ENCODE peak calls at places on chromosomes 5 and 9, in eight cellular contexts. D, V, R, B, Z, S, Y and C are unnamed samples.

GRCh38 chr9:11893331-11893730 is 799.9 kb upstream of the TYRP1 start:
- DNase-seq in V (no peak), Z (peak; percentile 7), S (no peak), B (peak; percentile 63), Y (no peak), R (no peak), D (no peak), C (no peak)

GRCh38 chr9:16207161-16207560 is 654.3 kb downstream of the CCDC171 start:
- DNase-seq in Y (peak; percentile 75), S (no peak), Z (no peak), R (peak; percentile 9), B (peak; percentile 74), D (no peak), V (no peak), C (no peak)

GRCh38 chr9:19517202-19517942 is 108.6 kb downstream of the ACER2 start:
- DNase-seq in Y (no peak), V (no peak), Z (no peak), B (no peak), D (no peak), R (peak; percentile 19), S (peak; percentile 5), C (no peak)

GRCh38 chr9:38027714-38028113 is 41.3 kb downstream of the SHB start:
- DNase-seq in V (no peak), B (no peak), D (no peak), S (peak; percentile 71), R (no peak), Z (no peak), Y (no peak), C (no peak)

GRCh38 chr5:178387856-178388190 is 155.2 kb upstream of the PHYKPL start:
- DNase-seq in B (no peak), V (no peak), R (no peak), S (no peak), D (no peak), Z (no peak), Y (no peak), C (no peak)

GRCh38 chr5:97838214-97838613 is 655.2 kb upstream of the RIOK2 start:
- DNase-seq in B (peak; percentile 99), D (peak; percentile 89), V (no peak), Y (no peak), Z (peak; percentile 86), R (no peak), S (no peak), C (no peak)

GRCh38 chr5:156654444-156654843 is 195.7 kb upstream of the PPP1R2B start:
- DNase-seq in V (no peak), R (no peak), S (no peak), Z (no peak), D (no peak), B (no peak), Y (no peak), C (no peak)

GRCh38 chr5:160749682-160750081 is 102.3 kb downstream of the ATP10B start:
- DNase-seq in D (no peak), R (no peak), Y (no peak), S (no peak), Z (no peak), B (no peak), V (no peak), C (no peak)

GRCh38 chr9:12955510-12956163 is 180.8 kb downstream of the LURAP1L start:
- DNase-seq in D (no peak), Z (no peak), B (no peak), R (no peak), V (no peak), S (peak; percentile 62), Y (peak; percentile 73), C (no peak)

GRCh38 chr9:34254141-34254913 is 74.7 kb downstream of the KIF24 start:
- DNase-seq in S (no peak), V (no peak), R (peak; percentile 19), B (peak; percentile 87), Y (no peak), D (peak; percentile 46), Z (peak; percentile 51), C (no peak)

GRCh38 chr9:125600194-125600593 is 106.8 kb downstream of the MAPKAP1 start:
- DNase-seq in R (no peak), Z (no peak), B (no peak), Y (peak; percentile 8), D (no peak), V (no peak), S (no peak), C (no peak)

GRCh38 chr5:176533894-176534611 is 3.1 kb downstream of the RNF44 start:
- DNase-seq in Z (no peak), Y (peak; percentile 18), R (no peak), B (no peak), V (no peak), D (no peak), S (no peak), C (peak; percentile 78)

GRCh38 chr5:11719888-11720481 is 184.3 kb downstream of the CTNND2 start:
- DNase-seq in S (peak; percentile 69), V (peak; percentile 63), D (no peak), Z (peak; percentile 14), R (peak; percentile 73), Y (peak; percentile 63), B (peak; percentile 34), C (no peak)

GRCh38 chr9:127931092-127931881 is 710 bp upstream of the PIP5KL1 start:
- DNase-seq in V (no peak), D (no peak), Y (peak; percentile 70), B (peak; percentile 86), S (no peak), R (no peak), Z (no peak), C (no peak)